ENCODE peak calls at places on chromosomes 7 and 10, in nine cellular contexts. One of them, this sample, is unnamed.

GRCh38 chr10:79502561-79503309 is 9.6 kb upstream of the EIF5AL1 start:
- DNase-seq in transverse colon: no peak
- DNase-seq in astrocyte: no peak
- DNase-seq in PC-3: peak; percentile 96
- DNase-seq in stomach: no peak
- DNase-seq in prostate gland: no peak
- DNase-seq in heart right ventricle: peak; percentile 19
- DNase-seq in CD8-positive, alpha-beta T cell: no peak
- DNase-seq in IMR-90: no peak
- DNase-seq in this sample: no peak

GRCh38 chr7:82164813-82165212 is 278.8 kb downstream of the CACNA2D1 start:
- DNase-seq in transverse colon: no peak
- DNase-seq in astrocyte: peak; percentile 73
- DNase-seq in PC-3: peak; percentile 58
- DNase-seq in stomach: no peak
- DNase-seq in prostate gland: no peak
- DNase-seq in heart right ventricle: no peak
- DNase-seq in CD8-positive, alpha-beta T cell: no peak
- DNase-seq in IMR-90: peak; percentile 79
- DNase-seq in this sample: no peak

GRCh38 chr10:95360122-95360715 is 69.4 kb upstream of the PDLIM1 start:
- DNase-seq in transverse colon: no peak
- DNase-seq in astrocyte: no peak
- DNase-seq in PC-3: peak; percentile 47
- DNase-seq in stomach: no peak
- DNase-seq in prostate gland: no peak
- DNase-seq in heart right ventricle: no peak
- DNase-seq in CD8-positive, alpha-beta T cell: no peak
- DNase-seq in IMR-90: peak; percentile 34
- DNase-seq in this sample: no peak

GRCh38 chr7:155377837-155378579 is 79.9 kb upstream of the EN2 start:
- DNase-seq in transverse colon: peak; percentile 22
- DNase-seq in astrocyte: peak; percentile 12
- DNase-seq in PC-3: peak; percentile 10
- DNase-seq in stomach: no peak
- DNase-seq in prostate gland: no peak
- DNase-seq in heart right ventricle: no peak
- DNase-seq in CD8-positive, alpha-beta T cell: no peak
- DNase-seq in IMR-90: peak; percentile 10
- DNase-seq in this sample: peak; percentile 45

GRCh38 chr7:55484241-55484640 is 88.1 kb downstream of the VOPP1 start:
- DNase-seq in transverse colon: no peak
- DNase-seq in astrocyte: no peak
- DNase-seq in PC-3: no peak
- DNase-seq in stomach: no peak
- DNase-seq in prostate gland: no peak
- DNase-seq in heart right ventricle: no peak
- DNase-seq in CD8-positive, alpha-beta T cell: no peak
- DNase-seq in IMR-90: no peak
- DNase-seq in this sample: no peak

GRCh38 chr10:49367600-49367999 is 28.3 kb downstream of the DRGX start:
- DNase-seq in transverse colon: no peak
- DNase-seq in astrocyte: no peak
- DNase-seq in PC-3: no peak
- DNase-seq in stomach: no peak
- DNase-seq in prostate gland: no peak
- DNase-seq in heart right ventricle: no peak
- DNase-seq in CD8-positive, alpha-beta T cell: peak; percentile 6
- DNase-seq in IMR-90: no peak
- DNase-seq in this sample: peak; percentile 59

GRCh38 chr7:86904949-86905834 is 154.3 kb downstream of the ELAPOR2 start:
- DNase-seq in transverse colon: no peak
- DNase-seq in astrocyte: no peak
- DNase-seq in PC-3: peak; percentile 54
- DNase-seq in stomach: no peak
- DNase-seq in prostate gland: no peak
- DNase-seq in heart right ventricle: no peak
- DNase-seq in CD8-positive, alpha-beta T cell: no peak
- DNase-seq in IMR-90: peak; percentile 10
- DNase-seq in this sample: no peak

GRCh38 chr7:104848386-104848990 is 165.5 kb upstream of the KMT2E start:
- DNase-seq in transverse colon: peak; percentile 52
- DNase-seq in astrocyte: peak; percentile 9
- DNase-seq in PC-3: peak; percentile 78
- DNase-seq in stomach: peak; percentile 57
- DNase-seq in prostate gland: peak; percentile 48
- DNase-seq in heart right ventricle: no peak
- DNase-seq in CD8-positive, alpha-beta T cell: peak; percentile 54
- DNase-seq in IMR-90: peak; percentile 34
- DNase-seq in this sample: no peak

GRCh38 chr10:43318456-43318855 is 51.6 kb upstream of the RASGEF1A start:
- DNase-seq in transverse colon: no peak
- DNase-seq in astrocyte: no peak
- DNase-seq in PC-3: no peak
- DNase-seq in stomach: no peak
- DNase-seq in prostate gland: no peak
- DNase-seq in heart right ventricle: no peak
- DNase-seq in CD8-positive, alpha-beta T cell: no peak
- DNase-seq in IMR-90: no peak
- DNase-seq in this sample: no peak

GRCh38 chr7:106462365-106462859 is 177.6 kb upstream of the NAMPT start:
- DNase-seq in transverse colon: no peak
- DNase-seq in astrocyte: no peak
- DNase-seq in PC-3: peak; percentile 81
- DNase-seq in stomach: no peak
- DNase-seq in prostate gland: no peak
- DNase-seq in heart right ventricle: no peak
- DNase-seq in CD8-positive, alpha-beta T cell: no peak
- DNase-seq in IMR-90: peak; percentile 52
- DNase-seq in this sample: no peak

GRCh38 chr7:104010052-104010909 is 20.8 kb upstream of the RELN start:
- DNase-seq in transverse colon: no peak
- DNase-seq in astrocyte: no peak
- DNase-seq in PC-3: peak; percentile 9
- DNase-seq in stomach: no peak
- DNase-seq in prostate gland: no peak
- DNase-seq in heart right ventricle: no peak
- DNase-seq in CD8-positive, alpha-beta T cell: no peak
- DNase-seq in IMR-90: no peak
- DNase-seq in this sample: no peak

GRCh38 chr10:110455440-110455839 is 42.3 kb upstream of the DUSP5 start:
- DNase-seq in transverse colon: no peak
- DNase-seq in astrocyte: no peak
- DNase-seq in PC-3: no peak
- DNase-seq in stomach: no peak
- DNase-seq in prostate gland: no peak
- DNase-seq in heart right ventricle: no peak
- DNase-seq in CD8-positive, alpha-beta T cell: no peak
- DNase-seq in IMR-90: no peak
- DNase-seq in this sample: no peak

GRCh38 chr7:90709501-90710465 is 113.7 kb downstream of the CDK14 start:
- DNase-seq in transverse colon: no peak
- DNase-seq in astrocyte: peak; percentile 68
- DNase-seq in PC-3: peak; percentile 28
- DNase-seq in stomach: peak; percentile 36
- DNase-seq in prostate gland: no peak
- DNase-seq in heart right ventricle: no peak
- DNase-seq in CD8-positive, alpha-beta T cell: no peak
- DNase-seq in IMR-90: peak; percentile 78
- DNase-seq in this sample: no peak

GRCh38 chr10:75424553-75424952 is 6.9 kb upstream of the LRMDA start:
- DNase-seq in transverse colon: no peak
- DNase-seq in astrocyte: no peak
- DNase-seq in PC-3: no peak
- DNase-seq in stomach: no peak
- DNase-seq in prostate gland: no peak
- DNase-seq in heart right ventricle: no peak
- DNase-seq in CD8-positive, alpha-beta T cell: no peak
- DNase-seq in IMR-90: no peak
- DNase-seq in this sample: no peak

GRCh38 chr10:62443866-62444265 is 69.7 kb downstream of the ZNF365 start:
- DNase-seq in transverse colon: no peak
- DNase-seq in astrocyte: no peak
- DNase-seq in PC-3: no peak
- DNase-seq in stomach: no peak
- DNase-seq in prostate gland: no peak
- DNase-seq in heart right ventricle: no peak
- DNase-seq in CD8-positive, alpha-beta T cell: no peak
- DNase-seq in IMR-90: no peak
- DNase-seq in this sample: no peak

GRCh38 chr10:29239569-29240472 is 49.0 kb upstream of the LYZL1 start:
- DNase-seq in transverse colon: no peak
- DNase-seq in astrocyte: no peak
- DNase-seq in PC-3: peak; percentile 62
- DNase-seq in stomach: no peak
- DNase-seq in prostate gland: no peak
- DNase-seq in heart right ventricle: no peak
- DNase-seq in CD8-positive, alpha-beta T cell: no peak
- DNase-seq in IMR-90: no peak
- DNase-seq in this sample: no peak

GRCh38 chr10:124496150-124496549 is 34.5 kb downstream of the LHPP start:
- DNase-seq in transverse colon: no peak
- DNase-seq in astrocyte: no peak
- DNase-seq in PC-3: no peak
- DNase-seq in stomach: no peak
- DNase-seq in prostate gland: no peak
- DNase-seq in heart right ventricle: no peak
- DNase-seq in CD8-positive, alpha-beta T cell: no peak
- DNase-seq in IMR-90: no peak
- DNase-seq in this sample: no peak

GRCh38 chr7:151232272-151233110 is at the start of gene CHPF2:
- DNase-seq in transverse colon: peak; percentile 95
- DNase-seq in astrocyte: peak; percentile 80
- DNase-seq in PC-3: peak; percentile 81
- DNase-seq in stomach: peak; percentile 93
- DNase-seq in prostate gland: peak; percentile 89
- DNase-seq in heart right ventricle: peak; percentile 92
- DNase-seq in CD8-positive, alpha-beta T cell: peak; percentile 92
- DNase-seq in IMR-90: peak; percentile 84
- DNase-seq in this sample: peak; percentile 96
- H3K27ac ChIP-seq in transverse colon: peak within 1 kb of the TSS; percentile 89
- H3K27ac ChIP-seq in astrocyte: peak within 1 kb of the TSS; percentile 95
- H3K27ac ChIP-seq in PC-3: peak within 1 kb of the TSS; percentile 75
- H3K27ac ChIP-seq in stomach: peak within 1 kb of the TSS; percentile 86
- H3K27ac ChIP-seq in prostate gland: peak within 1 kb of the TSS; percentile 63
- H3K27ac ChIP-seq in heart right ventricle: peak within 1 kb of the TSS; percentile 91
- H3K27ac ChIP-seq in CD8-positive, alpha-beta T cell: peak within 1 kb of the TSS; percentile 54
- H3K27ac ChIP-seq in IMR-90: peak within 1 kb of the TSS; percentile 84
- H3K27ac ChIP-seq in this sample: peak within 1 kb of the TSS; percentile 23

DNA sequence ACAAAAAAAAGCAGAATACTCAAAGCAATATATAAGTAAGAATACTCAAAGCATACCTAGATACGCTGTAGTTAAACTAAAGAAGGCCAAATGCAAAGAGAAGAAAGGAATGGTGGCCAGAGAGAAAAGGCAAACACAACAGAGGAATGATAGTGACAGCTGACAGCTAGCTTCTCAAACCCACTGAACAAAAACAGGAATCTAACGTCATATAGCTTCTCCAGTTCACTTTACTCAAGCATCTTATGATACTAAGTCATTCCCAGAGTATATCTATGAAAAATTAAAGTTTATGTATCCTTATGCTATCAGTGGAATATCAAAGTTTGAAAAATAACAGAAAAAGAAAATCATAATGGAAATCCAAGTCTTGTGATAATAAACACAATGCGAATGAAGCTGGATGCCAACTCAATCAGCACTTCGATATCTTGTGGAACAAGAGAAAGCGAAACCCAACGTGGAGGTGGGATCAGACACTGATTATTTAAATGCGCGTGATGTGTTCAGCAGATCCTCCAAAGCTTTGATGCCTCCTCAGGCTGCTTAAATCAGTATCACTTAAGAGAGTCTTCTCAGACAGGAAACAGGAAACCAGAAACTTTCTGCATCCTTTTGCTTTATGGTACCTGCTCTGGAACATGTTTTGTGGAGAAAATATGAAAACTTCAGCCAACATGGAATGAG is 102.8 kb downstream of the PIP4K2A start:
- DNase-seq in transverse colon: peak; percentile 28
- DNase-seq in astrocyte: no peak
- DNase-seq in PC-3: no peak
- DNase-seq in stomach: no peak
- DNase-seq in prostate gland: no peak
- DNase-seq in heart right ventricle: no peak
- DNase-seq in CD8-positive, alpha-beta T cell: peak; percentile 70
- DNase-seq in IMR-90: no peak
- DNase-seq in this sample: no peak
- H3K4me1 ChIP-seq in transverse colon: peaks cover 4% of the 10 kb centered on the region
- H3K4me1 ChIP-seq in astrocyte: peaks cover 11% of the 10 kb centered on the region
- H3K4me1 ChIP-seq in PC-3: peaks cover 26% of the 10 kb centered on the region
- H3K4me1 ChIP-seq in stomach: peaks cover 12% of the 10 kb centered on the region
- H3K4me1 ChIP-seq in prostate gland: no peaks in the 10 kb centered on the region
- H3K4me1 ChIP-seq in heart right ventricle: peaks cover 17% of the 10 kb centered on the region
- H3K4me1 ChIP-seq in CD8-positive, alpha-beta T cell: peaks cover 94% of the 10 kb centered on the region
- H3K4me1 ChIP-seq in IMR-90: peaks cover 2% of the 10 kb centered on the region
- H3K4me1 ChIP-seq in this sample: no peaks in the 10 kb centered on the region

GRCh38 chr7:125423444-125424155 is 494.0 kb upstream of the POT1 start:
- DNase-seq in transverse colon: no peak
- DNase-seq in astrocyte: peak; percentile 47
- DNase-seq in PC-3: peak; percentile 72
- DNase-seq in stomach: no peak
- DNase-seq in prostate gland: no peak
- DNase-seq in heart right ventricle: no peak
- DNase-seq in CD8-positive, alpha-beta T cell: no peak
- DNase-seq in IMR-90: no peak
- DNase-seq in this sample: no peak

GRCh38 chr7:125430013-125430412 is 500.4 kb upstream of the POT1 start:
- DNase-seq in transverse colon: no peak
- DNase-seq in astrocyte: no peak
- DNase-seq in PC-3: no peak
- DNase-seq in stomach: no peak
- DNase-seq in prostate gland: no peak
- DNase-seq in heart right ventricle: no peak
- DNase-seq in CD8-positive, alpha-beta T cell: no peak
- DNase-seq in IMR-90: no peak
- DNase-seq in this sample: no peak

GRCh38 chr7:125427676-125428075 is 498.1 kb upstream of the POT1 start:
- DNase-seq in transverse colon: no peak
- DNase-seq in astrocyte: no peak
- DNase-seq in PC-3: no peak
- DNase-seq in stomach: no peak
- DNase-seq in prostate gland: no peak
- DNase-seq in heart right ventricle: no peak
- DNase-seq in CD8-positive, alpha-beta T cell: no peak
- DNase-seq in IMR-90: no peak
- DNase-seq in this sample: no peak

GRCh38 chr7:125425507-125425906 is 495.9 kb upstream of the POT1 start:
- DNase-seq in transverse colon: no peak
- DNase-seq in astrocyte: no peak
- DNase-seq in PC-3: no peak
- DNase-seq in stomach: no peak
- DNase-seq in prostate gland: no peak
- DNase-seq in heart right ventricle: no peak
- DNase-seq in CD8-positive, alpha-beta T cell: no peak
- DNase-seq in IMR-90: no peak
- DNase-seq in this sample: no peak

GRCh38 chr7:125424721-125425120 is 495.1 kb upstream of the POT1 start:
- DNase-seq in transverse colon: no peak
- DNase-seq in astrocyte: no peak
- DNase-seq in PC-3: no peak
- DNase-seq in stomach: no peak
- DNase-seq in prostate gland: no peak
- DNase-seq in heart right ventricle: no peak
- DNase-seq in CD8-positive, alpha-beta T cell: no peak
- DNase-seq in IMR-90: no peak
- DNase-seq in this sample: no peak
- H3K4me3 ChIP-seq in transverse colon: no peak overlapping the region
- H3K4me3 ChIP-seq in astrocyte: no peak overlapping the region
- H3K4me3 ChIP-seq in PC-3: no peak overlapping the region
- H3K4me3 ChIP-seq in stomach: no peak overlapping the region
- H3K4me3 ChIP-seq in prostate gland: no peak overlapping the region
- H3K4me3 ChIP-seq in heart right ventricle: no peak overlapping the region
- H3K4me3 ChIP-seq in CD8-positive, alpha-beta T cell: no peak overlapping the region
- H3K4me3 ChIP-seq in IMR-90: no peak overlapping the region
- H3K4me3 ChIP-seq in this sample: no peak overlapping the region

GRCh38 chr10:22604314-22605091 is 109.9 kb downstream of the PIP4K2A start:
- DNase-seq in transverse colon: no peak
- DNase-seq in astrocyte: no peak
- DNase-seq in PC-3: no peak
- DNase-seq in stomach: no peak
- DNase-seq in prostate gland: no peak
- DNase-seq in heart right ventricle: no peak
- DNase-seq in CD8-positive, alpha-beta T cell: no peak
- DNase-seq in IMR-90: no peak
- DNase-seq in this sample: no peak
- H3K27ac ChIP-seq in transverse colon: peak overlapping the region; percentile 46
- H3K27ac ChIP-seq in astrocyte: peak overlapping the region; percentile 6
- H3K27ac ChIP-seq in PC-3: no peak overlapping the region
- H3K27ac ChIP-seq in stomach: peak overlapping the region; percentile 66
- H3K27ac ChIP-seq in prostate gland: no peak overlapping the region
- H3K27ac ChIP-seq in heart right ventricle: no peak overlapping the region
- H3K27ac ChIP-seq in CD8-positive, alpha-beta T cell: peak overlapping the region; percentile 40
- H3K27ac ChIP-seq in IMR-90: no peak overlapping the region
- H3K27ac ChIP-seq in this sample: no peak overlapping the region